ENCODE peak calls at places on chromosome 13, in six cellular contexts. H, I, Y, C, Q and P are unnamed samples.
A peak's percentile ranks its signal among the peaks of the same experiment; 100 is the strongest.

GRCh38 chr13:41457589-41458186 is 338 bp downstream of the RGCC start:
- DNase-seq in C (no peak), Q (no peak), I (no peak), Y (peak; percentile 28), H (no peak), P (no peak)

GRCh38 chr13:104301216-104301975 is 1235.2 kb upstream of the SLC10A2 start:
- DNase-seq in Q (no peak), H (no peak), C (no peak), I (no peak), Y (no peak), P (no peak)

GRCh38 chr13:84191199-84191598 is 308.9 kb upstream of the SLITRK1 start:
- DNase-seq in I (no peak), Q (no peak), C (no peak), Y (no peak), H (no peak), P (no peak)

GRCh38 chr13:28744091-28744536 is 25.3 kb upstream of the SLC46A3 start:
- DNase-seq in I (no peak), Y (no peak), C (peak; percentile 52), H (peak; percentile 51), Q (no peak), P (peak; percentile 60)

GRCh38 chr13:59494560-59494970 is 669.2 kb downstream of the DIAPH3 start:
- DNase-seq in Q (no peak), H (peak; percentile 70), Y (no peak), I (no peak), C (no peak), P (peak; percentile 67)

GRCh38 chr13:78978381-78978998 is 319.5 kb upstream of the OBI1 start:
- DNase-seq in Q (no peak), H (peak; percentile 33), C (peak; percentile 53), I (peak; percentile 0), Y (no peak), P (peak; percentile 47)

GRCh38 chr13:83498486-83499190 is 383.6 kb downstream of the SLITRK1 start:
- DNase-seq in Y (no peak), I (no peak), Q (no peak), H (peak; percentile 69), C (no peak), P (peak; percentile 8)

GRCh38 chr13:46355906-46356305 is 31.1 kb downstream of the RUBCNL start:
- DNase-seq in H (no peak), I (no peak), C (no peak), Y (no peak), Q (no peak), P (no peak)